ENCODE peak calls at places on chromosome 15, in five cellular contexts. L, O, D, H and A are unnamed samples.

GRCh38 chr15:83206971-83207621 is 527 bp downstream of the HDGFL3 start:
- DNase-seq in L (no peak), O (peak; percentile 71), D (peak; percentile 57), H (no peak), A (no peak)

GRCh38 chr15:66496951-66497501 is 536 bp downstream of the SNAPC5 start:
- DNase-seq in L (peak; percentile 15), O (no peak), D (peak; percentile 39), H (no peak), A (no peak)

GRCh38 chr15:92653836-92654524 is 1.6 kb downstream of the FAM174B start:
- DNase-seq in L (peak; percentile 10), O (peak; percentile 45), D (no peak), H (no peak), A (no peak)

GRCh38 chr15:72507402-72507801 is 33.3 kb downstream of the ARIH1 start:
- DNase-seq in L (no peak), O (no peak), D (no peak), H (no peak), A (no peak)

GRCh38 chr15:60093273-60094067 is 89.4 kb downstream of the FOXB1 start:
- DNase-seq in L (peak; percentile 59), O (no peak), D (no peak), H (no peak), A (no peak)

GRCh38 chr15:32956006-32956405 is 238.2 kb downstream of the GREM1 start:
- DNase-seq in L (peak; percentile 25), O (no peak), D (peak; percentile 8), H (no peak), A (peak; percentile 33)

GRCh38 chr15:60423540-60423939 is 25.8 kb upstream of the ANXA2 start:
- DNase-seq in L (peak; percentile 44), O (no peak), D (no peak), H (no peak), A (peak; percentile 52)

GRCh38 chr15:73844356-73844755 is 29.0 kb upstream of the TBC1D21 start:
- DNase-seq in L (no peak), O (no peak), D (no peak), H (no peak), A (no peak)

GRCh38 chr15:57485869-57486268 is 105.8 kb upstream of the MYZAP start:
- DNase-seq in L (peak; percentile 81), O (no peak), D (no peak), H (no peak), A (peak; percentile 79)

GRCh38 chr15:51856714-51857380 is 27.4 kb downstream of the TMOD3 start:
- DNase-seq in L (no peak), O (no peak), D (no peak), H (no peak), A (no peak)

GRCh38 chr15:40441736-40442531 is 1.2 kb downstream of the BAHD1 start:
- DNase-seq in L (no peak), O (no peak), D (peak; percentile 67), H (no peak), A (no peak)

GRCh38 chr15:29822100-29822684 is at the start of gene TJP1:
- DNase-seq in L (peak; percentile 39), O (peak; percentile 86), D (peak; percentile 88), H (no peak), A (no peak)

GRCh38 chr15:101176625-101177024 is 75.2 kb downstream of the CHSY1 start:
- DNase-seq in L (peak; percentile 39), O (no peak), D (no peak), H (no peak), A (no peak)

GRCh38 chr15:37016287-37016686 is 84.1 kb downstream of the MEIS2 start:
- DNase-seq in L (no peak), O (no peak), D (no peak), H (no peak), A (no peak)

GRCh38 chr15:31223478-31224350 is 102.9 kb upstream of the KLF13 start:
- DNase-seq in L (no peak), O (peak; percentile 47), D (no peak), H (no peak), A (no peak)

GRCh38 chr15:67680645-67681044 is 138.1 kb downstream of the MAP2K5 start:
- DNase-seq in L (no peak), O (no peak), D (peak; percentile 6), H (no peak), A (no peak)

GRCh38 chr15:83379574-83379973 is 67.6 kb upstream of the SH3GL3 start:
- DNase-seq in L (no peak), O (no peak), D (no peak), H (no peak), A (peak; percentile 81)

GRCh38 chr15:70323111-70323851 is 225.6 kb upstream of the TLE3 start:
- DNase-seq in L (no peak), O (peak; percentile 42), D (no peak), H (no peak), A (no peak)

GRCh38 chr15:40314723-40315276 is 7.1 kb upstream of the PLCB2 start:
- DNase-seq in L (no peak), O (no peak), D (no peak), H (no peak), A (no peak)

GRCh38 chr15:74240002-74240568 is 4.0 kb downstream of the CCDC33 start:
- DNase-seq in L (peak; percentile 40), O (no peak), D (no peak), H (no peak), A (peak; percentile 88)

GRCh38 chr15:47688573-47689086 is 28.7 kb upstream of the SEMA6D start:
- DNase-seq in L (no peak), O (no peak), D (no peak), H (no peak), A (no peak)

GRCh38 chr15:48855501-48856440 is 22.2 kb upstream of the EID1 start:
- DNase-seq in L (peak; percentile 33), O (no peak), D (no peak), H (no peak), A (peak; percentile 19)

GRCh38 chr15:58758141-58758540 is 8.6 kb upstream of the ADAM10 start:
- DNase-seq in L (no peak), O (no peak), D (no peak), H (no peak), A (no peak)

GRCh38 chr15:88438181-88438580 is 29.0 kb downstream of the MRPL46 start:
- DNase-seq in L (no peak), O (no peak), D (no peak), H (no peak), A (no peak)

GRCh38 chr15:88441076-88441730 is 26.0 kb downstream of the MRPL46 start:
- DNase-seq in L (no peak), O (no peak), D (no peak), H (no peak), A (no peak)

GRCh38 chr15:88440021-88440420 is 27.2 kb downstream of the MRPL46 start:
- DNase-seq in L (no peak), O (no peak), D (no peak), H (no peak), A (no peak)
- TF ChIP-seq SP1 in L (no peak), O (no peak), D (no peak), H (no peak), A (no peak)

DNA sequence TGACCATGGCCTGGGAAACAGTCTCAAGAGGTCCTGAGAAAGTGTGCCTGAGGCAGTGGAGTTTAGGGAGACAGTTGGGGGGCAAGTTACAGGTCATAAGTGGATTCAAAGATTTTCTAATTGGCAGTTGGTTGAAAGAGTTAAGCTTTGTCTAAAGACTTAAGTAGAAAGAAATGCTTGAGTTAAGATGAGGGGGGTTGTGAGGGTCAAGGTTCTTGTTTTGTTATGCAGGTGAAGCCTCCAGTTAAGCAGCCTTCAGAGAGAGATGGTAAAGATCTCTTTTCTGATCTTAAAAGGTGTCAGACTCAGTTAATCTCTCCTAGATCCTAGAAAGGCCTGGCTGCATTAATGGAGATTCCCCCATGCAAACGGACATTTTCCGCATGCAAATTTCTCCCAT is 356.3 kb upstream of the C2CD4B start:
- DNase-seq in L (no peak), O (no peak), D (no peak), H (no peak), A (no peak)
- H3K4me2 ChIP-seq in L (no peak overlapping the region), O (peak overlapping the region; percentile 80), D (no peak overlapping the region), H (no peak overlapping the region), A (no peak overlapping the region)

DNA sequence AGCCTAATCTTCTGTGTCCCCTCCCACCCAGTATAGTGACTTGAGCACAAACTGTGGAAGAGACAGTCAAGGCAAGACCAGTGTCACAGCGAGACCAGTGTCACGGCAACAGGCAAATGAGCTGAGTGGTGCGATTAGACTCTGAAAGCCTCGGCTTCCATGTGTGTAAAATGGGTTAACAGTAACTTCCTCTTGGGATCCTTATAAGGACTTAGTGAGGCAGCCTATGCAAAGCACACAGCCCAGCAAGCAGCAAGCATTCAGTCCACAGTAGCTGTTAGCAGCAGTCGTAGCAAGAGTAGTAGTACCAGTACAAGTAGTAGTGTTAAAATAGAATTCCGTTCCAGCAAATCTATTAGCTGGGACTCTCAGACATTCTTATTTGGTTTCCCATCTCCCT is 334.1 kb downstream of the GABRB3 start:
- DNase-seq in L (no peak), O (no peak), D (no peak), H (no peak), A (no peak)
- TF ChIP-seq ZNF274 in L (no peak), O (no peak), D (no peak), H (no peak), A (no peak)

DNA sequence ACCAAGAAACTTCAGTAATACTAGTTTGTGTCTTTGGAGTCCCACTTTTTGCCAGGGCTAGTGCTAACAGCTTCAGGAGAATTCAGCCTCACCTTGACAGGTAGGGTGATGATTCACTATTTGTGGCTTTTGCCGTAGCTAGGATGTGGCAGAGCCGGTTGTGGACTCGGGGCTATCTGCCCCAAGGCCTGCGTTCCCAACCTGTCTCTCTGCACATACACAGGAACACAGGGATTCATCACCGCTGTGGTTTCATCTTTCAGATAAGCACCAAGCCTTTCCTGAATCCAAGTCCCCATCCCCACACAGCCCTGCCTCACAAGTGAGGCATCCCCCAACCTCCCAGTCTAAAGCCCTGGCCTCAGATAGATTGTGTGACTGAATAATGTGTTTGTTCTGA is 45.2 kb upstream of the POLG start:
- DNase-seq in L (no peak), O (no peak), D (no peak), H (no peak), A (no peak)
- TF ChIP-seq SP1 in L (no peak), O (no peak), D (no peak), H (no peak), A (no peak)